ENCODE peak calls at places on chromosomes 16 and 17, in six cellular contexts. N, J, R, Y, H and A are unnamed samples. For H3K27me3 and H3K4me1, the result is how much of the 10 kb centered on the place peaks cover.

GRCh38 chr16:81278526-81278925 is 36.2 kb upstream of the GAN start:
- DNase-seq in N (no peak), J (no peak), Y (no peak), H (no peak), R (no peak), A (no peak)

GRCh38 chr17:68602267-68602644 is 1.1 kb upstream of the FAM20A start:
- DNase-seq in H (peak), N (no peak), R (no peak), Y (no peak), J (no peak), A (no peak)

GRCh38 chr16:2686912-2687507 is 4.7 kb downstream of the KCTD5 start:
- DNase-seq in N (no peak), R (no peak), H (no peak), Y (no peak), J (no peak), A (peak)

GRCh38 chr16:11560701-11561439 is 25.8 kb downstream of the LITAF start:
- DNase-seq in N (peak), Y (no peak), J (peak), R (peak), H (no peak), A (no peak)

GRCh38 chr17:69335018-69335417 is 8.1 kb upstream of the ABCA5 start:
- DNase-seq in J (no peak), R (no peak), N (no peak), H (no peak), Y (no peak), A (no peak)

GRCh38 chr17:56681561-56682266 is 88.2 kb downstream of the NOG start:
- DNase-seq in N (no peak), H (no peak), J (no peak), R (no peak), Y (no peak), A (no peak)

GRCh38 chr16:15778999-15779614 is 77.7 kb downstream of the MYH11 start:
- DNase-seq in J (no peak), H (no peak), Y (no peak), R (no peak), N (no peak), A (no peak)

GRCh38 chr17:5115673-5116651 is at the start of gene USP6:
- DNase-seq in Y (no peak), R (no peak), N (no peak), H (no peak), J (no peak), A (peak)

GRCh38 chr17:20313891-20314290 is 153.4 kb downstream of the LGALS9B start:
- DNase-seq in H (no peak), J (no peak), N (no peak), Y (no peak), R (no peak), A (no peak)

GRCh38 chr17:16491131-16491702 is 776 bp downstream of the LRRC75A start:
- DNase-seq in R (no peak), Y (no peak), N (peak), J (no peak), H (no peak), A (peak)

GRCh38 chr16:54720259-54720658 is 210.4 kb upstream of the IRX5 start:
- DNase-seq in R (no peak), N (no peak), Y (no peak), H (no peak), J (no peak), A (no peak)

GRCh38 chr16:57462978-57463362 is 491 bp downstream of the POLR2C start:
- DNase-seq in R (no peak), Y (no peak), J (no peak), H (no peak), N (no peak), A (no peak)

GRCh38 chr17:66746736-66747135 is 88.2 kb upstream of the CACNG5 start:
- DNase-seq in Y (no peak), H (no peak), R (no peak), N (no peak), J (no peak), A (no peak)

GRCh38 chr16:15808071-15808470 is 48.8 kb downstream of the MYH11 start:
- DNase-seq in J (no peak), H (no peak), Y (no peak), N (no peak), R (no peak), A (peak)

GRCh38 chr17:75639771-75640555 is 6.7 kb downstream of the SMIM5 start:
- DNase-seq in R (no peak), Y (no peak), H (no peak), N (no peak), J (no peak), A (peak)

GRCh38 chr16:56729736-56730662 is at the start of gene NUP93:
- DNase-seq in Y (peak), J (peak), N (peak), R (peak), H (peak), A (peak)

GRCh38 chr17:48002208-48002919 is 31.5 kb downstream of the CDK5RAP3 start:
- DNase-seq in N (no peak), J (no peak), H (peak), Y (no peak), R (no peak), A (no peak)

GRCh38 chr16:88781140-88782077 is 3.6 kb downstream of the PIEZO1 start:
- DNase-seq in R (no peak), J (peak), N (peak), H (no peak), Y (no peak), A (peak)

GRCh38 chr16:30972872-30973271 is 12.1 kb upstream of the HSD3B7 start:
- DNase-seq in Y (no peak), N (no peak), R (no peak), H (no peak), J (no peak), A (no peak)

GRCh38 chr17:77619851-77620250 is 338.7 kb upstream of the TNRC6C start:
- DNase-seq in Y (no peak), H (no peak), R (no peak), J (no peak), N (no peak), A (no peak)

GRCh38 chr16:19704321-19705130 is 13.5 kb downstream of the KNOP1 start:
- DNase-seq in R (peak), J (no peak), N (no peak), H (no peak), Y (no peak), A (peak)

GRCh38 chr17:42363767-42364585 is 24.3 kb downstream of the STAT3 start:
- DNase-seq in H (no peak), N (no peak), R (peak), J (no peak), Y (no peak), A (no peak)

GRCh38 chr16:10839271-10839661 is 20.7 kb upstream of the TVP23A start:
- DNase-seq in Y (no peak), R (no peak), J (no peak), H (no peak), N (no peak), A (peak)

GRCh38 chr17:61904094-61904710 is 23.6 kb downstream of the INTS2 start:
- DNase-seq in R (no peak), Y (no peak), H (no peak), J (peak), N (peak), A (no peak)

GRCh38 chr17:75153854-75154194 is 488 bp downstream of the JPT1 start:
- DNase-seq in N (no peak), H (no peak), R (no peak), J (no peak), Y (no peak), A (peak)

GRCh38 chr16:56547120-56547948 is 17.5 kb upstream of the MT4 start:
- DNase-seq in R (no peak), N (no peak), H (peak), J (no peak), Y (no peak), A (no peak)

GRCh38 chr16:14354561-14355351 is 275.3 kb downstream of the PARN start:
- DNase-seq in N (peak), H (no peak), R (no peak), J (no peak), Y (no peak), A (no peak)

GRCh38 chr17:35372846-35373531 is 432 bp downstream of the SLFN11 start:
- DNase-seq in N (peak), J (peak), Y (peak), R (no peak), H (peak), A (peak)

GRCh38 chr16:4970010-4970409 is 11.9 kb downstream of the SEC14L5 start:
- DNase-seq in Y (no peak), J (no peak), H (no peak), R (no peak), N (no peak), A (no peak)

GRCh38 chr16:57148481-57148880 is 37.4 kb downstream of the PSME3IP1 start:
- DNase-seq in R (no peak), H (no peak), Y (no peak), N (no peak), J (no peak), A (peak)

GRCh38 chr16:1772362-1772907 is at the start of gene EME2:
- DNase-seq in H (no peak), J (peak), N (peak), Y (no peak), R (no peak), A (no peak)

GRCh38 chr17:39564201-39564828 is 43.4 kb downstream of the NEUROD2 start:
- DNase-seq in J (no peak), R (no peak), N (no peak), H (no peak), Y (no peak), A (no peak)

GRCh38 chr17:29138184-29138955 is 41.8 kb downstream of the MYO18A start:
- DNase-seq in H (no peak), N (peak), J (no peak), Y (no peak), R (no peak), A (no peak)

GRCh38 chr16:68234188-68235104 is 1.5 kb downstream of the ESRP2 start:
- DNase-seq in J (no peak), N (no peak), R (no peak), H (no peak), Y (no peak), A (no peak)

GRCh38 chr16:21302898-21303528 is 24.9 kb upstream of the CRYM start:
- DNase-seq in H (no peak), J (no peak), R (no peak), N (no peak), Y (no peak), A (no peak)

GRCh38 chr17:46194393-46195216 is 1.4 kb upstream of the KANSL1 start:
- DNase-seq in N (peak), Y (no peak), R (peak), H (peak), J (peak), A (no peak)

GRCh38 chr16:4862639-4863038 is 15.4 kb downstream of the UBN1 start:
- DNase-seq in H (no peak), N (no peak), Y (no peak), J (no peak), R (no peak), A (no peak)

GRCh38 chr16:84841787-84842300 is 22.1 kb downstream of the CRISPLD2 start:
- DNase-seq in J (no peak), H (no peak), N (no peak), Y (no peak), R (no peak), A (no peak)

GRCh38 chr16:84843149-84844048 is 23.6 kb downstream of the CRISPLD2 start:
- DNase-seq in N (no peak), Y (no peak), H (no peak), R (no peak), J (no peak), A (no peak)

GRCh38 chr16:84844049-84844350 is 24.2 kb downstream of the CRISPLD2 start:
- DNase-seq in R (no peak), N (no peak), H (no peak), Y (no peak), J (no peak), A (no peak)

GRCh38 chr16:84840687-84841627 is 21.2 kb downstream of the CRISPLD2 start:
- DNase-seq in N (no peak), H (no peak), J (no peak), Y (no peak), R (no peak), A (no peak)

GRCh38 chr16:84842516-84843148 is 22.8 kb downstream of the CRISPLD2 start:
- DNase-seq in N (no peak), R (no peak), Y (no peak), H (no peak), J (no peak), A (no peak)
- H3K27me3 ChIP-seq in N (under half), R (under half), Y (half or more), H (under half), J (under half), A (under half)

GRCh38 chr17:17818088-17818526 is 18.7 kb downstream of the SREBF1 start:
- DNase-seq in H (no peak), N (no peak), J (no peak), Y (no peak), R (no peak), A (no peak)

GRCh38 chr17:17820046-17820445 is 16.7 kb downstream of the SREBF1 start:
- DNase-seq in N (no peak), R (no peak), Y (no peak), J (no peak), H (no peak), A (no peak)

GRCh38 chr17:17819111-17819510 is 17.7 kb downstream of the SREBF1 start:
- DNase-seq in N (no peak), Y (no peak), H (no peak), J (no peak), R (no peak), A (no peak)

GRCh38 chr17:17820457-17821158 is 16.2 kb downstream of the SREBF1 start:
- DNase-seq in Y (no peak), R (no peak), N (no peak), H (no peak), J (no peak), A (no peak)

GRCh38 chr17:17819561-17819995 is 17.2 kb downstream of the SREBF1 start:
- DNase-seq in J (peak), N (no peak), R (peak), H (no peak), Y (peak), A (peak)
- H3K4me1 ChIP-seq in J (under half), N (half or more), R (under half), H (under half), Y (half or more), A (under half)

DNA sequence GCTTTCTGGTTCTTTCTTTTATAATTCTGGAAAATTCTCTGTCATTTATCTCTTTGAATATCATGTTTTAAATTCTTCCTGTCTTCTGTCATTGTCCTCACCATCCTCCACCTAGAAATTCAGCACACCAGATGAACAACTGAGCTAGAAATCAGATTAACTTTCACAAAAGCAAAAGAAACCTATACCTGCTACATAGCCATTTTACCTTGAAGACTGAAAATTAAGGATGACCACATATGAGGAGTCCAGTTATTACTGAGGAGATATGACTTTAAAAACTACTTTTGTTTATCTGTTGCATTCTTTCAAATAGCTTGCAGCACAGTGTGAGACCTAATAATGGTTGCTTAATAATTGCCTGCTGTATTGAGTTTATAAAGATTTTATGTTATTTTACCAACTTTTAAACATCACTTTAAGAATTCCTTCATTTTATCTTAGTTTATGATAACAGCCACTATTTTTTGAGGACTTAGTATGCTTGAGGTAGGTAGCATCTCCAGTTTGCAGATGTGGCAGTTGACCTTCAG is 104.3 kb downstream of the BCAS3 start:
- DNase-seq in R (no peak), N (no peak), H (no peak), Y (no peak), J (no peak), A (no peak)
- H3K27me3 ChIP-seq in R (under half), N (under half), H (under half), Y (under half), J (under half), A (under half)

GRCh38 chr17:18987862-18988545 is 16.6 kb downstream of the FAM83G start:
- DNase-seq in R (no peak), H (no peak), N (no peak), Y (no peak), J (no peak), A (no peak)
- H3K4me1 ChIP-seq in R (under half), H (under half), N (under half), Y (under half), J (under half), A (under half)

GRCh38 chr17:80010283-80010858 is 25.3 kb downstream of the TBC1D16 start:
- DNase-seq in H (no peak), J (no peak), Y (no peak), N (no peak), R (no peak), A (peak)
- H3K27me3 ChIP-seq in H (under half), J (under half), Y (under half), N (under half), R (under half), A (under half)

GRCh38 chr17:81866440-81867122 is 4.6 kb downstream of the ARHGDIA start:
- DNase-seq in Y (no peak), H (no peak), N (peak), J (no peak), R (no peak), A (no peak)

GRCh38 chr17:81867123-81867951 is 3.8 kb downstream of the ARHGDIA start:
- DNase-seq in H (peak), N (no peak), R (no peak), Y (no peak), J (no peak), A (peak)

GRCh38 chr17:81863833-81864768 is 3.8 kb upstream of the P4HB start:
- DNase-seq in J (no peak), Y (no peak), N (no peak), R (no peak), H (no peak), A (no peak)

GRCh38 chr17:81865733-81866439 is 5.3 kb downstream of the ARHGDIA start:
- DNase-seq in J (no peak), H (no peak), Y (no peak), R (no peak), N (peak), A (no peak)

DNA sequence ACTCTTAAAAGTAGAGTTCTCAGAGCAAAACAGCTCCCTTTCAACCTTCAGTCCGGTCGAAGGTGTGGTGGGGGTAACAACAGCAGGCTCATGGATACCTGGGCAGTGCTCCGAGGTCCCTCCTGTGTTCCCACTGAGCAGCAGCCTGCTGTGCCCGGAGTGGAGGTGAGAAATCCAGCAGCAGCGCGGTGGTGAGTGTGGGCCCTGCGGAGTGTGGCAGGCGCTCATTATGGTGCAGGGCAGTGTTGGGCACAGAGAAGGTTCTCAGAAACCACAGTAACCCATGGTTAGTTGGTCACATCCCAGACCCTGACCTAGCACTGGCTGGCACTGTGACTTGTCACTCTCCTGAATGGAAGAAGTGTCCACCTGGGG is 5.0 kb upstream of the P4HB start:
- DNase-seq in J (no peak), Y (no peak), N (no peak), H (no peak), R (no peak), A (no peak)
- H3K4me1 ChIP-seq in J (under half), Y (half or more), N (under half), H (under half), R (under half), A (half or more)

DNA sequence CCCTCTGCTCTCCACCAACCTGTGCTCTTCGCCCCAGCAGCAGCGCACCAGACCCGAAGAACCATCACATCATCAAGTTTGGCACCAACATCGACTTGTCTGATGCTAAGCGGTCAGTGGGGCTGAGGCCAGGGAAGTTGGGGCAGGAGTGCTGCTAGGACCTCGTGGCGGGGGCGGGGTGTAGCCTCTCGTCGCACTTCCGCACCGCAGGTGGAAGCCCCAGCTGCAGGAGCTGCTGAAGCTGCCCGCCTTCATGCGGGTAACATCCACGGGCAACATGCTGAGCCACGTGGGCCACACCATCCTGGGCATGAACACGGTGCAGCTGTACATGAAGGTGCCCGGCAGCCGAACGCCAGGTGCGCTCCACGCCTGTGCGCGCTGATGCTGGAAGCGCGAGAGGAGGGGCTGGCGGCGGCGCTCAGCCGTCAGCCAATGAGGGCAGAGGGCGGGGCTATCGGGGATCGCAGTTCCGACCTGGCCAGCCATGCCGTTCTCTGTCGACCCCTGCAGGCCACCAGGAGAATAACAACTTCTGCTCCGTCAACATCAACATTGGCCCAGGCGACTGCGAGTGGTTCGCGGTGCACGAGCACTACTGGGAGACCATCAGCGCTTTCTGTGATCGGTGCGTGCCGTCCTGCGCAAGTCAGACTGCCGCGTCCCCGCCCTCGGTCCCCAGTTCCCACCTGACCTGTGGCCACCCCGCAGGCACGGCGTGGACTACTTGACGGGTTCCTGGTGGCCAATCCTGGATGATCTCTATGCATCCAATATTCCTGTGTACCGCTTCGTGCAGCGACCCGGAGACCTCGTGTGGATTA is 3.2 kb upstream of the TMEM88 start:
- DNase-seq in H (peak), N (peak), R (peak), Y (peak), J (peak), A (peak)
- H3K27me3 ChIP-seq in H (under half), N (under half), R (under half), Y (under half), J (under half), A (under half)

GRCh38 chr16:75257886-75258806 is 6.7 kb upstream of the BCAR1 start:
- DNase-seq in R (no peak), H (no peak), Y (no peak), J (no peak), N (no peak), A (no peak)
- H3K4me1 ChIP-seq in R (half or more), H (under half), Y (half or more), J (under half), N (under half), A (half or more)

DNA sequence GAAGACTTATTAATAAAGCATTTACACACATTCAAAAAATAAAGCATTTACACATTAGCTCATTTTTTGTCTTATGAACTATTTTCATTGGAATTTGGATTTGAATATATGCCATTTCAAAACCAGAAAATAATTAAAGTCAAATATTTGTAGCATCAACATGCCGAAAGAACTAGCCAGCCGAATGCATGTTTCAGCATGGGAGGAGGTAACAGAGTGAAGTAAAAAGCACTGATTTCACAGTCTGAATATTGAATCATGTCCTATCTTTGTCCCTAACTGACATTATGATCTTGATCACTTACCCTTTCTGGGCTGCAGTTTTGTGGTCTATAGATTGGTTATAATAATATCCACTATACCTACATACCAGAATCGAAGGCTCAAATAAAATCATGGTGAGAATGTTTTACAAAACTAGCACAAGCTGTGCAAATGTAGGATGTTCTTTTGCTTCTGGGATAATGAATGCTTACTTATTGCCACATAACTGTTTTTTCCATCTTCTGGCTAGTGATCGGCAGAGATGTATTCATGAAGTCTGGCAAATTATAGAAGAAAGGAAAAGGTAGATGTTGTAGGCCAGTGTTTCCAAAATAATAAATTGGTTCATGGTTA is 84.7 kb downstream of the TUBD1 start:
- DNase-seq in H (no peak), Y (no peak), R (no peak), J (no peak), N (no peak), A (no peak)
- H3K27me3 ChIP-seq in H (under half), Y (under half), R (under half), J (under half), N (under half), A (under half)